ENCODE peak calls at places on chromosomes 4 and X, in four cellular contexts. R is upper lobe of right lung, V is cardiac muscle cell, W is AG09309. I is an unnamed sample.

GRCh38 chr4:128524311-128524710 is 236.7 kb upstream of the PGRMC2 start:
- DNase-seq in R (peak; percentile 68), V (no peak), W (peak; percentile 73), I (no peak)

GRCh38 chr4:168309781-168310180 is 8.8 kb downstream of the DDX60 start:
- DNase-seq in R (no peak), V (peak; percentile 27), W (no peak), I (no peak)

GRCh38 chrX:34655496-34656258 is 1.4 kb downstream of the TMEM47 start:
- DNase-seq in R (no peak), V (peak; percentile 27), W (no peak), I (no peak)

GRCh38 chr4:101238706-101239105 is 108.6 kb downstream of the PPP3CA start:
- DNase-seq in R (no peak), V (no peak), W (no peak), I (no peak)

GRCh38 chrX:41634284-41634683 is 54.5 kb upstream of the GPR34 start:
- DNase-seq in R (no peak), V (peak; percentile 7), W (no peak), I (no peak)

GRCh38 chr4:130689182-130689581 is 1593.2 kb downstream of the C4orf33 start:
- DNase-seq in R (no peak), V (no peak), W (no peak), I (no peak)

GRCh38 chr4:22962186-22962786 is 269.5 kb downstream of the GBA3 start:
- DNase-seq in R (no peak), V (peak; percentile 49), W (no peak), I (no peak)

GRCh38 chrX:153812220-153812619 is 17.8 kb downstream of the SSR4 start:
- DNase-seq in R (no peak), V (no peak), W (no peak), I (no peak)

GRCh38 chr4:142238589-142238988 is 602.2 kb downstream of the IL15 start:
- DNase-seq in R (no peak), V (no peak), W (peak; percentile 28), I (no peak)

GRCh38 chr4:34720563-34720962 is 1523.8 kb downstream of the ARAP2 start:
- DNase-seq in R (no peak), V (peak; percentile 58), W (peak; percentile 21), I (no peak)

GRCh38 chrX:136708348-136708747 is 60.4 kb downstream of the CD40LG start:
- DNase-seq in R (no peak), V (peak; percentile 5), W (no peak), I (no peak)

GRCh38 chr4:85050736-85051135 is 84.2 kb upstream of the WDFY3 start:
- DNase-seq in R (no peak), V (no peak), W (no peak), I (no peak)

GRCh38 chr4:159052315-159052714 is 50.6 kb upstream of the RAPGEF2 start:
- DNase-seq in R (no peak), V (no peak), W (no peak), I (peak; percentile 44)

GRCh38 chrX:41563881-41564280 is 116.7 kb downstream of the NYX start:
- DNase-seq in R (no peak), V (no peak), W (no peak), I (no peak)

GRCh38 chrX:76159453-76159852 is 13.4 kb upstream of the PBDC1 start:
- DNase-seq in R (no peak), V (no peak), W (no peak), I (no peak)

GRCh38 chrX:31224321-31225012 is 152.6 kb upstream of the FTHL17 start:
- DNase-seq in R (no peak), V (no peak), W (no peak), I (no peak)

GRCh38 chr4:149605601-149606378 is 209.9 kb downstream of the IQCM start:
- DNase-seq in R (no peak), V (no peak), W (no peak), I (no peak)

GRCh38 chrX:13717697-13718483 is 16.5 kb downstream of the TRAPPC2 start:
- DNase-seq in R (no peak), V (no peak), W (peak; percentile 33), I (no peak)

GRCh38 chrX:12702509-12703091 is 88.6 kb upstream of the PRPS2 start:
- DNase-seq in R (no peak), V (peak; percentile 22), W (no peak), I (no peak)

GRCh38 chr4:87007345-87008181 is 72.8 kb downstream of the AFF1 start:
- DNase-seq in R (peak; percentile 72), V (peak; percentile 75), W (no peak), I (peak; percentile 23)

GRCh38 chr4:1375051-1375721 is 28.2 kb downstream of the UVSSA start:
- DNase-seq in R (peak; percentile 61), V (no peak), W (no peak), I (no peak)

GRCh38 chrX:111568817-111569216 is 57.4 kb downstream of the SERTM2 start:
- DNase-seq in R (no peak), V (no peak), W (no peak), I (no peak)

GRCh38 chr4:11259837-11260236 is 168.9 kb downstream of the HS3ST1 start:
- DNase-seq in R (no peak), V (no peak), W (no peak), I (no peak)

GRCh38 chr4:157023941-157024340 is 52.0 kb upstream of the GLRB start:
- DNase-seq in R (no peak), V (no peak), W (no peak), I (no peak)

GRCh38 chr4:87038837-87039715 is 104.3 kb downstream of the AFF1 start:
- DNase-seq in R (no peak), V (peak; percentile 88), W (peak; percentile 61), I (peak; percentile 23)

GRCh38 chr4:140777894-140778293 is 21.7 kb upstream of the TBC1D9 start:
- DNase-seq in R (no peak), V (no peak), W (no peak), I (peak; percentile 32)

GRCh38 chr4:86855572-86855971 is 6.4 kb upstream of the SLC10A6 start:
- DNase-seq in R (no peak), V (no peak), W (peak; percentile 84), I (no peak)

GRCh38 chr4:1459664-1460511 is 53.6 kb upstream of the NKX1-1 start:
- DNase-seq in R (peak; percentile 57), V (no peak), W (no peak), I (no peak)

GRCh38 chr4:128288689-128289106 is 1.1 kb upstream of the PGRMC2 start:
- DNase-seq in R (no peak), V (no peak), W (no peak), I (no peak)

GRCh38 chr4:133147365-133147821 is 1.7 kb upstream of the PCDH10 start:
- DNase-seq in R (no peak), V (no peak), W (no peak), I (no peak)

GRCh38 chr4:84479663-84480062 is 19.4 kb downstream of the NKX6-1 start:
- DNase-seq in R (no peak), V (peak; percentile 49), W (no peak), I (no peak)

GRCh38 chr4:56755901-56756300 is 65.6 kb downstream of the SPINK2 start:
- DNase-seq in R (no peak), V (no peak), W (no peak), I (no peak)

GRCh38 chr4:144202091-144202490 is 61.6 kb upstream of the GYPA start:
- DNase-seq in R (no peak), V (no peak), W (no peak), I (no peak)

GRCh38 chr4:144209491-144209890 is 69.0 kb upstream of the GYPA start:
- DNase-seq in R (no peak), V (no peak), W (no peak), I (no peak)

GRCh38 chr4:144208074-144208473 is 67.6 kb upstream of the GYPA start:
- DNase-seq in R (no peak), V (no peak), W (no peak), I (no peak)

DNA sequence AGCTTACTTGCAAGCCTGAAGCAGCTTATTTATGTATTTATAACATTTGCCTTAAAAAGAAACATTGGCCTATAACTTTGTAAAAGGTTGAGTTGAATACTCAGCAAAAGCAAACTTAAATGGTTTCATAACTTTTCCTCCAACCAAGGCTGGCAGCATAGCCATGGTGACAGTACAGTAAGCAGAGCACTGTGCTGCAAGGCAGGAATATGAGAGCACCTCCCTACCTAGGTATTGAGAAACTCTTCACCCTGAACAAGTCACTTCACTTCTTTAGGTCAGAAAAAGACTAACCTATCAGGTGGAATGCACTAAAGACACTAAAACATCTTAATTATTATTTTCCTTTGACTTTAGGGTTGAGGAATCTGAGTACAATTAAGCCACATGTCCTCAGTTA is 63.9 kb upstream of the GYPA start:
- DNase-seq in R (no peak), V (no peak), W (no peak), I (no peak)
- TF ChIP-seq CTCF in R (no peak), V (no peak), W (no peak), I (no peak)

DNA sequence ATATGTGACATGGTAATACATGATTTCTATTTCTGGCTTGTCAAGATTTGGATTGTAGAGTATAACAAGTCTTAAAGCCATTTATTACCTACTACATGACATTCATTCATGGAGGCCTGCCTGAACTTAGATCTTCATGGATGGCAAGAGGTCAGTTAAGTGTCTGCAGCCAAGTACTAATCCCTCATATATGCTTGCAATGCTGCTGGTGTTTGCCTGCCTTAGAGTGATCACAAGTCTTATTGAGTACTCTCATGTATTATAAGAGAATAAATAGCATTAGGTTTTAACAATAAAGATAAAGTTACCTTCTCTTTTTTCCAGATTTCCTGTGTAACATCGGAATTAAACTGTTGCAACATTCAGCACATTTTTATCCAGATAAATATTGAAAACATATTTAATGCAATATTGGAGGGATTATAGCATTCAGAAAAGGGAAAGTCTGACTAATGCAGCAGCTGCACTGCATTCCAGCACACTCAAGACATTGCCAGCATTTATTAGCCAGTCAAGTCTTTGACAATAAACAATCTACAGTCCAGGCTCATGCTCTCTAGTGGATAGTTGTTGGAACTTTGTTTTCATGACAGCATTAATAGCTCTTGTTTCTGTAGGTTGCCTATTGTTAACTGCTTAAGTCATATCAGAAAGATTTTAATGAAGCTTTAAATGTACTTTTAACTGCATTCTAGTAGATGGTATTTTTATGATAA is 737.1 kb downstream of the FAT4 start:
- DNase-seq in R (no peak), V (peak; percentile 26), W (peak; percentile 24), I (no peak)
- H3K4me3 ChIP-seq in R (no peak overlapping the region), V (no peak overlapping the region), W (no peak overlapping the region), I (no peak overlapping the region)

GRCh38 chr4:98092833-98093439 is 50.3 kb downstream of the STPG2 start:
- DNase-seq in R (no peak), V (peak; percentile 44), W (no peak), I (no peak)
- TF ChIP-seq CTCF in R (peak; percentile 46), V (peak; percentile 58), W (peak; percentile 43), I (peak; percentile 52)

DNA sequence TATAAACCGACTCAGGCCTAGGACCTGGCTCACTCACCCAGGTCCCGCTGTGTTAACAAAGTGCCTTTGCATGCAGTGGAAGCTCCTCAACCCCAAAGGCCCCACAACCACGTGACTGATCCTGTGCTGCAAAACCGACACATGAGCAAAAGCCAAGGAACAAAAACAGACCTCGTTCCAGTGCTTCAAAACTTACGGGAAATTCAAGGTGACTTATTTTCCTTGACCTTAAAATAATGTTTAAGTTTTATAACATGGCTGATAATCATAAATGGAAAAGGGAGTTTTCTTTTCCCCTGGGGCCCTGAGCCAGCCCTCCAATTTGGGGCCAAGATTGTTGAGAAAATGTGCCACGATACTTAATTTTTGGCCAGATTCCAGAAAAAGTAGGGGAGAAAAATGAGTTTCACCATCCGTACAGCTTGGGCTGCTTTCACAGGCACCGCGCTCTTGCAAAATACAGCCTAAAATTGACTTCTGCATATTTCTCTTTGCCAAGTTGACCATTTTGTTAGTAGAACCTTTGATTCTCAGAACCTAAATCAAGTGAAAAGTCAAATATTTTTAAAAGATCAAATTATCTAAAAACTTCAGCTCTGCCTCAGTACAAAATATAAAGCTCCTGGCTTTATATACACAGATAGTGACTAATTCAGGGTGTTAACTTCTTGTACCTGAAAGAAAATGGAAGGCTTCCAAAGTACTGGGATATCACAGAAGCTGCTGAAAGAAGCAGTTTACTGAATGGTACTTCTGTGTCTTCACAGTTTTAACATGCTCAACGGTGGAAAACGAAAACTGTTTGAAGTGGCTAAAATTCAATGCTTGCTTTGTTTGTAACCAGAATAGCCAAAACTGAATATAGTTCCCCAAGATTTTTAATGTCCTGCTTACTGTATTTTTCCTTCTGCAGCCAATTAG is 93.8 kb downstream of the APBB2 start:
- DNase-seq in R (peak; percentile 68), V (no peak), W (no peak), I (no peak)
- H3K4me3 ChIP-seq in R (peak overlapping the region; percentile 12), V (no peak overlapping the region), W (no peak overlapping the region), I (no peak overlapping the region)